ENCODE peak calls at places on chromosomes 7 and 10, in eight cellular contexts. Q, R, K, E, Y, Z, N and W are unnamed samples.

GRCh38 chr7:108382932-108383331 is 73.3 kb downstream of the NRCAM start:
- DNase-seq in Q (no peak), R (no peak), K (no peak), E (no peak), Y (no peak), Z (no peak), N (no peak), W (no peak)

GRCh38 chr10:49599546-49599945 is 10.6 kb upstream of the SLC18A3 start:
- DNase-seq in Q (no peak), R (no peak), K (no peak), E (no peak), Y (no peak), Z (no peak), N (no peak), W (no peak)

GRCh38 chr10:128158024-128158795 is 32.0 kb upstream of the MKI67 start:
- DNase-seq in Q (no peak), R (no peak), K (peak; percentile 11), E (no peak), Y (no peak), Z (no peak), N (no peak), W (no peak)

GRCh38 chr10:77533887-77534278 is 103.7 kb downstream of the KCNMA1 start:
- DNase-seq in Q (no peak), R (peak; percentile 14), K (no peak), E (no peak), Y (no peak), Z (no peak), N (no peak), W (no peak)

GRCh38 chr10:33211123-33211878 is 123.2 kb downstream of the NRP1 start:
- DNase-seq in Q (no peak), R (no peak), K (no peak), E (peak; percentile 43), Y (peak; percentile 95), Z (no peak), N (no peak), W (no peak)

GRCh38 chr7:66374141-66374540 is 169.0 kb downstream of the TPST1 start:
- DNase-seq in Q (no peak), R (no peak), K (no peak), E (peak; percentile 22), Y (no peak), Z (no peak), N (no peak), W (no peak)

GRCh38 chr10:132848306-132848705 is 62.4 kb upstream of the NKX6-2 start:
- DNase-seq in Q (no peak), R (no peak), K (no peak), E (no peak), Y (no peak), Z (no peak), N (no peak), W (no peak)

GRCh38 chr10:119341236-119342016 is 134.1 kb downstream of the GRK5 start:
- DNase-seq in Q (no peak), R (no peak), K (peak; percentile 90), E (peak; percentile 66), Y (peak; percentile 42), Z (no peak), N (no peak), W (no peak)

GRCh38 chr10:62386401-62387320 is 12.5 kb downstream of the ZNF365 start:
- DNase-seq in Q (no peak), R (no peak), K (no peak), E (no peak), Y (peak; percentile 6), Z (no peak), N (no peak), W (no peak)

GRCh38 chr10:14623931-14624330 is 150.8 kb downstream of the FAM107B start:
- DNase-seq in Q (no peak), R (no peak), K (no peak), E (no peak), Y (no peak), Z (no peak), N (no peak), W (no peak)

GRCh38 chr7:150955519-150956394 is 22.4 kb downstream of the KCNH2 start:
- DNase-seq in Q (no peak), R (no peak), K (no peak), E (no peak), Y (no peak), Z (no peak), N (no peak), W (no peak)

GRCh38 chr7:2409745-2410414 is 6.5 kb downstream of the CHST12 start:
- DNase-seq in Q (no peak), R (no peak), K (no peak), E (no peak), Y (no peak), Z (no peak), N (no peak), W (no peak)

GRCh38 chr7:2838873-2839578 is 5.1 kb downstream of the GNA12 start:
- DNase-seq in Q (no peak), R (no peak), K (no peak), E (no peak), Y (no peak), Z (no peak), N (peak; percentile 56), W (no peak)

GRCh38 chr10:14024349-14025202 is 306.1 kb downstream of the FRMD4A start:
- DNase-seq in Q (no peak), R (no peak), K (no peak), E (no peak), Y (no peak), Z (no peak), N (peak; percentile 18), W (no peak)

GRCh38 chr7:100441641-100442535 is 5.6 kb upstream of the PPP1R35 start:
- DNase-seq in Q (no peak), R (no peak), K (no peak), E (no peak), Y (no peak), Z (no peak), N (no peak), W (no peak)

GRCh38 chr10:11610855-11611247 is 599 bp downstream of the USP6NL start:
- DNase-seq in Q (no peak), R (no peak), K (peak; percentile 22), E (no peak), Y (peak; percentile 70), Z (no peak), N (no peak), W (no peak)

GRCh38 chr7:28955723-28956607 is 2.2 kb downstream of the TRIL start:
- DNase-seq in Q (peak; percentile 42), R (peak; percentile 71), K (no peak), E (peak; percentile 57), Y (peak; percentile 74), Z (no peak), N (no peak), W (no peak)

GRCh38 chr7:1668486-1668931 is 1.6 kb upstream of the ELFN1 start:
- DNase-seq in Q (no peak), R (no peak), K (no peak), E (no peak), Y (no peak), Z (no peak), N (no peak), W (no peak)

GRCh38 chr7:29192811-29193210 is 1.8 kb upstream of the CHN2 start:
- DNase-seq in Q (no peak), R (no peak), K (no peak), E (no peak), Y (no peak), Z (no peak), N (no peak), W (no peak)

GRCh38 chr7:16926283-16926682 is 44.5 kb upstream of the AGR3 start:
- DNase-seq in Q (no peak), R (no peak), K (peak; percentile 29), E (peak; percentile 37), Y (peak; percentile 83), Z (no peak), N (no peak), W (no peak)

GRCh38 chr7:39510738-39511372 is 55.3 kb upstream of the YAE1 start:
- DNase-seq in Q (no peak), R (no peak), K (peak; percentile 15), E (peak; percentile 12), Y (no peak), Z (no peak), N (no peak), W (peak; percentile 86)